ENCODE peak calls at places on chromosomes 2 and 18, in four cellular contexts. K is Karpas-422, F is heart left ventricle, S is A549. P is an unnamed sample.

GRCh38 chr2:53403836-53404413 is 363.7 kb upstream of the CHAC2 start:
- DNase-seq in K (no peak), F (no peak), S (no peak), P (no peak)

GRCh38 chr2:216316743-216317142 is 55.5 kb downstream of the MARCHF4 start:
- DNase-seq in K (no peak), F (no peak), S (peak; percentile 85), P (no peak)

GRCh38 chr2:219125225-219125885 is 35.3 kb downstream of the NHEJ1 start:
- DNase-seq in K (no peak), F (no peak), S (peak; percentile 31), P (no peak)

GRCh38 chr18:23981369-23981768 is 33.2 kb upstream of the TTC39C start:
- DNase-seq in K (no peak), F (no peak), S (no peak), P (no peak)

GRCh38 chr2:96264656-96265348 is 995 bp downstream of the TMEM127 start:
- DNase-seq in K (peak; percentile 77), F (no peak), S (peak; percentile 35), P (no peak)

GRCh38 chr2:229920011-229920781 is 1.6 kb downstream of the TRIP12 start:
- DNase-seq in K (no peak), F (no peak), S (no peak), P (no peak)

GRCh38 chr2:218569661-218570500 is 1.2 kb downstream of the CNOT9 start:
- DNase-seq in K (peak; percentile 50), F (no peak), S (no peak), P (no peak)

GRCh38 chr18:76386071-76386470 is 109.0 kb downstream of the ZNF516 start:
- DNase-seq in K (no peak), F (no peak), S (no peak), P (no peak)

GRCh38 chr18:37362158-37362890 is 203.3 kb downstream of the CELF4 start:
- DNase-seq in K (no peak), F (no peak), S (no peak), P (no peak)

GRCh38 chr2:44598731-44599529 is 237.2 kb downstream of the CAMKMT start:
- DNase-seq in K (peak; percentile 31), F (no peak), S (no peak), P (no peak)

GRCh38 chr2:62145478-62146100 is 50.3 kb upstream of the B3GNT2 start:
- DNase-seq in K (peak; percentile 54), F (no peak), S (no peak), P (no peak)

GRCh38 chr2:26782876-26783704 is 2.8 kb upstream of the CENPA start:
- DNase-seq in K (no peak), F (no peak), S (no peak), P (no peak)

GRCh38 chr18:8140841-8141501 is 468.3 kb upstream of the RAB12 start:
- DNase-seq in K (no peak), F (no peak), S (no peak), P (no peak)

GRCh38 chr18:35438480-35439234 is 59.1 kb downstream of the INO80C start:
- DNase-seq in K (no peak), F (no peak), S (no peak), P (no peak)

GRCh38 chr2:201837824-201838340 is 31.5 kb downstream of the CDK15 start:
- DNase-seq in K (no peak), F (no peak), S (no peak), P (no peak)

GRCh38 chr2:110843496-110843895 is 111.1 kb downstream of the ACOXL start:
- DNase-seq in K (no peak), F (no peak), S (no peak), P (no peak)

GRCh38 chr2:27832396-27832795 is 57.8 kb downstream of the RBKS start:
- DNase-seq in K (no peak), F (no peak), S (no peak), P (no peak)

GRCh38 chr2:64727013-64727767 is 73.5 kb upstream of the SERTAD2 start:
- DNase-seq in K (peak; percentile 95), F (no peak), S (no peak), P (no peak)

GRCh38 chr2:100297511-100297910 is 24.8 kb downstream of the LONRF2 start:
- DNase-seq in K (no peak), F (no peak), S (no peak), P (no peak)
- H3K27ac ChIP-seq in K (no peak overlapping the region), F (no peak overlapping the region), S (no peak overlapping the region), P (no peak overlapping the region)

DNA sequence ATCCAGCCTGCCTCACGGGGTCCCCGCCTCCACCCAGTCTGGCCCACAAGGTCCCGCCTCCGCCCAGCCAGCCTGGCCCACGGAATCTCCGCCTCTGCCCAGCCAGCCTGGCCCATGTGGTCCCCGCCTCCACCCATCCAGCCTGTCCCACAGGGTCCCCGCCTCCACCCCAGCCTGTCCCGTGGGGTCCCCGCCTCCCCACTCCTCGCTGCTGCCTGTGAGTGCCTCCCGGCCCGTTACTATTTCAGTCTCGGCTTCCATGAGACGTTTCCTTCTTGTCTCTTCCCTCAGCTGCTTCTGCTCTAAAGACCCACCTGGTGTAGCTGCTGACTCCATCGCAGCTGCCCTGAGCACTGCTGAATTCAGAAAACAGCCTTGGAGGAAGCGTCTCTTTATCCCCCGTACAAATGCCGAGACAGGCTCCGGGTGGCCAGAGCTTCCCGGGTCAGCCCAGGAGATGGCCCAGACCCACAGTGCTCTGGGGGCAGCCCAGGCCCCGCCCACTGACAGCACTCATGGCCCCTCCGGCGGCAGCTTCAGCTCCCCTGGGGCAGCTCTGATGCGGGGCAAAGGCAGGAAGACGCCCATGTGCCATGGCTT is 69.8 kb downstream of the NFATC1 start:
- DNase-seq in K (peak; percentile 94), F (no peak), S (no peak), P (no peak)
- H3K27ac ChIP-seq in K (peak overlapping the region; percentile 96), F (no peak overlapping the region), S (no peak overlapping the region), P (no peak overlapping the region)

GRCh38 chr2:173959358-173959884 is 5.8 kb downstream of the SP3 start:
- DNase-seq in K (no peak), F (no peak), S (no peak), P (no peak)
- H3K27ac ChIP-seq in K (peak overlapping the region; percentile 7), F (no peak overlapping the region), S (no peak overlapping the region), P (no peak overlapping the region)

GRCh38 chr2:136117909-136118818 is at the start of gene CXCR4:
- DNase-seq in K (peak; percentile 77), F (peak; percentile 91), S (peak; percentile 49), P (peak; percentile 16)
- H3K27ac ChIP-seq in K (no peak within 1 kb of the TSS), F (no peak within 1 kb of the TSS), S (no peak within 1 kb of the TSS), P (no peak within 1 kb of the TSS)

DNA sequence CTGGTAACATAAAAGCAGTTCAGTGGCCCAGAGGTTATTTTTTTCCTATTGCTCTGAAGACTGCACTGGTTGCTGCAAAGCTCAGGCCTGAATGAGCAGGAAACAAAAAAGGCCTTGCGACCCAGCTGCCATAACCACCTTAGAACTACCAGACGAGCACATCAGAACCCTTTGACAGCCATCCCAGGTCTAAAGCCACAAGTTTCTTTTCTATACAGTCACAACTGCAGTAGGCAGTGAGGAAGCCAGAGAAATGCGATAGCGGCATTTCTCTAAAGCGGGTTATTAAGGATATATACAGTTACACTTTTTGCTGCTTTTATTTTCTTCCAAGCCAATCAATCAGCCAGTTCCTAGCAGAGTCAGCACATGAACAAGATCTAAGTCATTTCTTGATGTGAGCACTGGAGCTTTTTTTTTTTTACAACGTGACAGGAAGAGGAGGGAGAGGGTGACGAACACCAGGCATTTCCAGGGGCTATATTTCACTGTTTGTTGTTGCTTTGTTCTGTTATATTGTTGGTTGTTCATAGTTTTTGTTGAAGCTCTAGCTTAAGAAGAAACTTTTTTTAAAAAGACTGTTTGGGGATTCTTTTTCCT is 48.8 kb downstream of the FEZ2 start:
- DNase-seq in K (no peak), F (no peak), S (no peak), P (no peak)
- H3K27ac ChIP-seq in K (no peak overlapping the region), F (no peak overlapping the region), S (peak overlapping the region; percentile 1), P (no peak overlapping the region)

GRCh38 chr2:236573066-236573929 is 3.7 kb downstream of the ACKR3 start:
- DNase-seq in K (no peak), F (no peak), S (no peak), P (no peak)
- H3K27ac ChIP-seq in K (no peak overlapping the region), F (no peak overlapping the region), S (peak overlapping the region; percentile 24), P (no peak overlapping the region)

GRCh38 chr2:68388772-68389171 is 23.7 kb downstream of the PLEK start:
- DNase-seq in K (no peak), F (no peak), S (no peak), P (no peak)

GRCh38 chr2:68391869-68392268 is 26.8 kb downstream of the PLEK start:
- DNase-seq in K (no peak), F (no peak), S (no peak), P (no peak)

GRCh38 chr2:68390600-68390999 is 25.5 kb downstream of the PLEK start:
- DNase-seq in K (no peak), F (no peak), S (no peak), P (no peak)

GRCh38 chr2:68391099-68391498 is 26.0 kb downstream of the PLEK start:
- DNase-seq in K (peak; percentile 67), F (no peak), S (no peak), P (no peak)

GRCh38 chr2:68390114-68390513 is 25.0 kb downstream of the PLEK start:
- DNase-seq in K (no peak), F (no peak), S (no peak), P (no peak)
- H3K27ac ChIP-seq in K (peak overlapping the region; percentile 96), F (no peak overlapping the region), S (no peak overlapping the region), P (no peak overlapping the region)

GRCh38 chr2:159913897-159914296 is 115.9 kb upstream of the CD302 start:
- DNase-seq in K (no peak), F (no peak), S (no peak), P (no peak)
- H3K27ac ChIP-seq in K (no peak overlapping the region), F (no peak overlapping the region), S (no peak overlapping the region), P (no peak overlapping the region)

GRCh38 chr2:99862566-99862965 is 279.8 kb downstream of the AFF3 start:
- DNase-seq in K (peak; percentile 60), F (no peak), S (no peak), P (no peak)
- H3K27ac ChIP-seq in K (peak overlapping the region; percentile 70), F (no peak overlapping the region), S (no peak overlapping the region), P (no peak overlapping the region)

GRCh38 chr2:213001285-213001910 is 150.0 kb downstream of the IKZF2 start:
- DNase-seq in K (no peak), F (no peak), S (no peak), P (no peak)
- H3K27ac ChIP-seq in K (no peak overlapping the region), F (no peak overlapping the region), S (no peak overlapping the region), P (no peak overlapping the region)